ENCODE peak calls at places on chromosomes 3 and 15, in seven cellular contexts. A is NCI-H146; G is HuH-7; S is A549; Q is effector memory CD8-positive, alpha-beta T cell; I is activated B cell treated with CpG ODN at 0.5 μM for 24 hours; D is stimulated activated CD8-positive, alpha-beta memory T cell treated with anti-CD3 and anti-CD28 coated beads, Interleukin-7, amount 100 ng/mL, for 1 hour. Y is an unnamed sample.

GRCh38 chr15:62549345-62549970 is 384.4 kb upstream of the C2CD4B start:
- DNase-seq in S (peak), I (no peak), D (no peak), Q (no peak), G (peak), A (no peak), Y (peak)

GRCh38 chr3:9316881-9317341 is 45.9 kb upstream of the THUMPD3 start:
- DNase-seq in G (no peak), Q (no peak), D (no peak), I (no peak), S (no peak), A (no peak), Y (no peak)

GRCh38 chr3:11118181-11118682 is 36.1 kb upstream of the HRH1 start:
- DNase-seq in S (no peak), A (no peak), G (no peak), Q (no peak), I (no peak), D (no peak), Y (no peak)

GRCh38 chr15:71752604-71753289 is 57.6 kb upstream of the NR2E3 start:
- DNase-seq in I (no peak), S (peak), Q (no peak), D (no peak), A (peak), G (peak), Y (peak)

GRCh38 chr3:128824132-128824850 is 55.1 kb upstream of the ACAD9 start:
- DNase-seq in A (no peak), I (no peak), G (no peak), Q (no peak), S (no peak), D (no peak), Y (no peak)

GRCh38 chr15:31280037-31280830 is 46.4 kb upstream of the KLF13 start:
- DNase-seq in D (no peak), S (no peak), I (no peak), G (no peak), Q (no peak), A (peak), Y (no peak)

GRCh38 chr3:37324752-37325407 is 150.5 kb upstream of the LRRFIP2 start:
- DNase-seq in D (no peak), I (no peak), S (no peak), G (no peak), Q (no peak), A (no peak), Y (no peak)

GRCh38 chr3:66493464-66494099 is 7.2 kb downstream of the LRIG1 start:
- DNase-seq in I (no peak), G (no peak), A (no peak), S (no peak), D (no peak), Q (no peak), Y (no peak)

GRCh38 chr3:51777985-51778384 is 1.1 kb downstream of the IQCF6 start:
- DNase-seq in G (no peak), S (no peak), D (no peak), I (no peak), Q (no peak), A (no peak), Y (no peak)

GRCh38 chr15:72057548-72058091 is 60.3 kb downstream of the MYO9A start:
- DNase-seq in G (no peak), S (no peak), D (no peak), A (no peak), I (no peak), Q (no peak), Y (no peak)

GRCh38 chr3:147120029-147120428 is 286.3 kb downstream of the ZIC4 start:
- DNase-seq in D (no peak), S (peak), I (no peak), Q (no peak), A (peak), G (no peak), Y (peak)

GRCh38 chr3:85560088-85560790 is 601.5 kb downstream of the CADM2 start:
- DNase-seq in S (no peak), G (no peak), I (no peak), A (peak), Q (no peak), D (no peak), Y (no peak)